ENCODE peak calls at places on chromosomes 3 and 15, in nine cellular contexts. X is activated gamma-delta T cell treated with Interleukin-2 at 50 U/mL for 16 hours; H is NCI-H1105 treated with DMSO at 0.1 percent for 48 hours; G is transverse colon; D is PC-3; E is T-helper 1 cell; W is hippocampal formation; I is myocyte; N is central memory CD4-positive, alpha-beta T cell. L is an unnamed sample.

GRCh38 chr3:82012775-82013174 is 251.3 kb upstream of the GBE1 start:
- DNase-seq in E (no peak), H (no peak), I (no peak), W (no peak), G (no peak), D (peak), N (no peak), X (no peak), L (no peak)

GRCh38 chr15:92949604-92950249 is 49.6 kb downstream of the CHD2 start:
- DNase-seq in D (peak), N (no peak), E (no peak), X (no peak), I (no peak), W (no peak), H (peak), G (no peak), L (no peak)

GRCh38 chr15:41013698-41014414 is 60.6 kb downstream of the CHAC1 start:
- DNase-seq in E (no peak), G (no peak), H (no peak), I (no peak), W (no peak), X (no peak), D (no peak), N (no peak), L (peak)

GRCh38 chr15:78438595-78439285 is 724 bp downstream of the IREB2 start:
- DNase-seq in N (peak), D (no peak), E (no peak), G (no peak), X (peak), I (peak), W (no peak), H (no peak), L (no peak)

GRCh38 chr15:66851226-66852063 is 149.4 kb downstream of the SMAD6 start:
- DNase-seq in H (peak), W (peak), I (peak), X (peak), D (peak), E (peak), N (peak), G (peak), L (peak)

GRCh38 chr15:82532991-82533481 is 7.2 kb downstream of the RPS17 start:
- DNase-seq in G (no peak), I (no peak), E (no peak), W (no peak), X (no peak), H (no peak), D (no peak), N (no peak), L (no peak)

GRCh38 chr3:183506674-183507290 is 48.7 kb downstream of the KLHL6 start:
- DNase-seq in E (no peak), G (no peak), H (no peak), X (no peak), N (no peak), D (no peak), I (no peak), W (no peak), L (no peak)

GRCh38 chr3:16199769-16200168 is 25.3 kb downstream of the GALNT15 start:
- DNase-seq in H (no peak), W (no peak), N (no peak), D (no peak), I (no peak), E (no peak), X (no peak), G (no peak), L (no peak)

GRCh38 chr3:37039447-37039846 is 46.1 kb downstream of the MLH1 start:
- DNase-seq in X (no peak), I (no peak), D (no peak), H (no peak), G (no peak), E (no peak), N (no peak), W (no peak), L (no peak)